ENCODE peak calls at places on chromosomes 12 and 14, in nine cellular contexts. T, Z, E, M, L, W, J, C and A are unnamed samples.

GRCh38 chr14:105486974-105487448 is 325 bp downstream of the CRIP1 start:
- DNase-seq in J (peak), W (peak), M (peak), C (no peak), Z (no peak), E (peak), L (no peak), T (peak), A (no peak)

GRCh38 chr12:11711675-11712327 is 62.3 kb downstream of the ETV6 start:
- DNase-seq in C (no peak), L (no peak), W (no peak), T (no peak), J (no peak), Z (no peak), M (no peak), E (no peak), A (no peak)

GRCh38 chr14:80634106-80634758 is 307.3 kb downstream of the CEP128 start:
- DNase-seq in C (no peak), L (no peak), W (no peak), J (no peak), Z (no peak), E (no peak), M (no peak), T (no peak), A (peak)

GRCh38 chr14:35068238-35069012 is 22.4 kb downstream of the FAM177A1 start:
- DNase-seq in T (no peak), Z (no peak), W (no peak), C (no peak), M (no peak), J (no peak), L (no peak), E (no peak), A (no peak)

GRCh38 chr12:52151859-52152783 is 39.7 kb downstream of the KRT80 start:
- DNase-seq in M (peak), E (peak), W (peak), L (peak), T (peak), C (peak), J (peak), Z (peak), A (peak)

GRCh38 chr12:116157845-116158267 is 119.6 kb downstream of the MED13L start:
- DNase-seq in E (no peak), T (no peak), Z (no peak), M (no peak), C (no peak), L (peak), J (no peak), W (no peak), A (peak)

GRCh38 chr14:96184737-96185136 is 19.9 kb upstream of the BDKRB2 start:
- DNase-seq in L (no peak), E (no peak), Z (no peak), M (no peak), J (no peak), C (no peak), T (no peak), W (no peak), A (peak)

GRCh38 chr12:90064759-90065158 is 356.1 kb upstream of the ATP2B1 start:
- DNase-seq in E (no peak), Z (no peak), J (no peak), L (no peak), T (no peak), C (no peak), W (no peak), M (no peak), A (peak)

GRCh38 chr12:39127401-39127800 is 222.0 kb upstream of the CPNE8 start:
- DNase-seq in E (no peak), T (peak), L (peak), C (no peak), W (no peak), J (no peak), M (no peak), Z (no peak), A (peak)

GRCh38 chr14:50855558-50855957 is 16.3 kb upstream of the ABHD12B start:
- DNase-seq in M (no peak), C (no peak), T (no peak), J (no peak), L (no peak), E (no peak), Z (no peak), W (no peak), A (no peak)

GRCh38 chr14:46951103-46951502 is 299.5 kb upstream of the RPL10L start:
- DNase-seq in M (no peak), W (no peak), E (no peak), L (no peak), C (no peak), J (no peak), Z (no peak), T (no peak), A (no peak)

GRCh38 chr14:76918751-76919421 is 92.7 kb downstream of the LRRC74A start:
- DNase-seq in M (peak), L (peak), Z (peak), C (peak), W (peak), T (peak), E (peak), J (peak), A (peak)

GRCh38 chr12:75725505-75726120 is 214.2 kb upstream of the KRR1 start:
- DNase-seq in W (no peak), C (no peak), L (peak), T (no peak), E (no peak), M (no peak), J (no peak), Z (no peak), A (peak)

GRCh38 chr14:59634617-59635016 is 58.0 kb upstream of the CCDC175 start:
- DNase-seq in J (no peak), E (no peak), Z (no peak), T (no peak), C (no peak), M (no peak), L (no peak), W (no peak), A (no peak)

GRCh38 chr14:73771848-73772705 is 57.9 kb upstream of the PNMA1 start:
- DNase-seq in C (peak), T (peak), J (peak), Z (peak), E (no peak), W (peak), L (peak), M (peak), A (peak)

GRCh38 chr14:106738075-106738474 is 1211.7 kb downstream of the TMEM121 start:
- DNase-seq in W (no peak), M (no peak), L (no peak), E (no peak), C (no peak), T (no peak), J (no peak), Z (no peak), A (no peak)

DNA sequence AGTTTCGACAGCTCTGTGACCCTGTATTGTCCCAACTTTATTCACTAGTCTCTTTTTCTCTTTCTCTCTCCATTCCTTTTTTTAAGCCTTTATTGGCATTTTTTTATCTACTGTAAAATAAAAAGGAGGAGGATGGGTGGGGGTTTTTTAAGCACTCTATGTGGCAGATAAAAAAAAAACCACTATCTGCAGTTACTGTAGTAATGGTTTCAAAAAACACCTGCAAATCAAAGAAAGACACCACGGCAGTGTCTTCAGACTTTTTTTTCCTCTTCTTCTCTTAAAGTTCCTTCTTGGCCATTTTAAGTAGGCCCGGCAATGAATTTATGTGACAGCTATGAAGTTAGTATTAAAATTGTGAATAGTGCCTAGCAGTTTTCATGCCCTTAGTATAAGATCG is 1.4 kb downstream of the C12orf42 start:
- DNase-seq in L (no peak), W (no peak), M (no peak), E (no peak), T (no peak), C (no peak), Z (no peak), J (no peak), A (no peak)
- H3K4me3 ChIP-seq in L (no peak), W (no peak), M (no peak), E (no peak), T (no peak), C (no peak), Z (no peak), J (no peak), A (no peak)

GRCh38 chr14:100239200-100239839 is 376 bp downstream of the YY1 start:
- DNase-seq in T (peak), J (peak), L (no peak), W (peak), C (no peak), E (peak), Z (peak), M (peak), A (no peak)

GRCh38 chr14:100239840-100240724 is 1.1 kb downstream of the YY1 start:
- DNase-seq in L (peak), Z (peak), M (peak), J (peak), E (peak), T (peak), W (peak), C (peak), A (peak)

GRCh38 chr14:100240725-100241032 is 1.7 kb downstream of the YY1 start:
- DNase-seq in E (no peak), Z (no peak), L (no peak), C (no peak), M (no peak), T (no peak), J (no peak), W (no peak), A (no peak)

GRCh38 chr14:100238419-100239199 is at the start of gene YY1:
- DNase-seq in T (peak), L (peak), J (peak), M (peak), W (peak), C (peak), Z (peak), E (peak), A (peak)

GRCh38 chr14:100241279-100241678 is 2.3 kb downstream of the YY1 start:
- DNase-seq in J (no peak), T (no peak), M (no peak), Z (no peak), E (no peak), C (no peak), W (no peak), L (no peak), A (no peak)
- H3K4me3 ChIP-seq in J (peak), T (no peak), M (peak), Z (no peak), E (peak), C (peak), W (no peak), L (peak), A (peak)

GRCh38 chr14:37586783-37587428 is 8.1 kb downstream of the FOXA1 start:
- DNase-seq in C (no peak), T (no peak), Z (no peak), J (no peak), E (no peak), L (no peak), M (no peak), W (no peak), A (no peak)
- H3K4me3 ChIP-seq in C (no peak), T (no peak), Z (no peak), J (no peak), E (no peak), L (no peak), M (no peak), W (no peak), A (no peak)

GRCh38 chr12:49233842-49234526 is 30.9 kb upstream of the TUBA1C start:
- DNase-seq in L (no peak), W (peak), E (peak), C (no peak), Z (peak), J (peak), M (peak), T (peak), A (no peak)
- H3K4me3 ChIP-seq in L (no peak), W (no peak), E (no peak), C (peak), Z (no peak), J (no peak), M (peak), T (no peak), A (no peak)

DNA sequence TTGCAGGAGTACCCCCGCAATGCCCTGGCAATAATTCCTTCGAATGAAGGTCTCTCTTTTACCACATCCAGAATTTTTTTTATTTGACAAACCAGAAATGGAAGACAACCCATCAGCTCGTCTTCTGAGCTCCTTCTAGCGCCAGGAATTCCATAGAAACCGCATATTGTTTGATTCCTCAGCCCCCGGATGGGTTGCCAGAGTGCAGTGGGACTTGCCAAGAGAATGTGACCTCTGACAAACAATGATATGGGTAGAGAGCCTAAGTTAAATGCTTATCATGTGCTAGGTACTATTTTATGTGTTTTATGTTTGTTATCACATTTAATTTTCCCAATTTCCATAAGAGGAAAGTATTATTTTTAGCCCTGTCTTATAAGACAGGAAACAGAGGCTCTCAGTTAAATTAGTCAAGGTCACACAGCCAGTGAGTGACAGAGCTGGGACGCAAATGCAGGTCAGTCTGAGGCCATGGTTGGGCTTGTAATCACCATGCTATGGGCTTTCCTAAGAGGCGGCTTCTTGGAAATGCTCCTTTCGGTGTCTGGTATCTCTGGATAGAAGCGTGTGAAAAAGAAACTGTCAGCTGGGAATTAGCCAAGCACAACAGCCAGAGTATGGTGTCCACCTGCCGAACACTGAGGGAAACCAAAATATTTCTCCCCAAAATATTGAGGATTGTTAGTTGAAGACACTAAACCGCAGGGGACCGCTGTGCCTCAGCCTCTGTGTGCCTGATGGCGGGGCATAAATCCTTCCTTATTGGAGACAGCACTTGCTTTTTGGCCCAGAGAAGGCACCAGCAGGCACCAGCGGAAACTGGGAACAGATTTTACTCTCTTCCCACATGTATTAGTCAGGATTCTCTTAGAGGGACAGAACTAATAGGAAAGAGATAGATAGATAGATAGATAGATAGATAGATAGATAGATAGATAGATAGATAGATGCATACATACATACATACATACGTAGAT is 29.4 kb upstream of the ETFBKMT start:
- DNase-seq in T (no peak), C (peak), W (no peak), Z (peak), E (no peak), M (peak), L (no peak), J (peak), A (peak)
- H3K4me3 ChIP-seq in T (no peak), C (peak), W (no peak), Z (no peak), E (no peak), M (peak), L (no peak), J (no peak), A (no peak)

GRCh38 chr12:104472748-104473147 is 16.0 kb downstream of the CHST11 start:
- DNase-seq in C (no peak), T (no peak), L (no peak), M (no peak), E (no peak), W (no peak), J (no peak), Z (no peak), A (no peak)
- H3K4me3 ChIP-seq in C (peak), T (no peak), L (no peak), M (no peak), E (no peak), W (no peak), J (no peak), Z (no peak), A (no peak)